ENCODE peak calls at places on chromosomes 7 and 10, in six cellular contexts. One of them, this sample, is unnamed.

GRCh38 chr7:26202019-26202985 is 757 bp downstream of the CBX3 start:
- DNase-seq in upper lobe of right lung: peak
- DNase-seq in cardiac muscle cell: no peak
- DNase-seq in body of pancreas: peak
- DNase-seq in neural progenitor cell: peak
- DNase-seq in HCT116: no peak
- DNase-seq in this sample: no peak

GRCh38 chr10:114489521-114490310 is 85.4 kb upstream of the AFAP1L2 start:
- DNase-seq in upper lobe of right lung: no peak
- DNase-seq in cardiac muscle cell: no peak
- DNase-seq in body of pancreas: no peak
- DNase-seq in neural progenitor cell: peak
- DNase-seq in HCT116: peak
- DNase-seq in this sample: no peak

GRCh38 chr10:30782543-30783461 is 153.2 kb upstream of the LYZL2 start:
- DNase-seq in upper lobe of right lung: no peak
- DNase-seq in cardiac muscle cell: peak
- DNase-seq in body of pancreas: no peak
- DNase-seq in neural progenitor cell: no peak
- DNase-seq in HCT116: no peak
- DNase-seq in this sample: no peak

GRCh38 chr7:140723002-140723401 is 26.5 kb downstream of the NDUFB2 start:
- DNase-seq in upper lobe of right lung: no peak
- DNase-seq in cardiac muscle cell: no peak
- DNase-seq in body of pancreas: no peak
- DNase-seq in neural progenitor cell: no peak
- DNase-seq in HCT116: no peak
- DNase-seq in this sample: no peak

GRCh38 chr10:98255146-98255877 is 12.7 kb downstream of the LOXL4 start:
- DNase-seq in upper lobe of right lung: no peak
- DNase-seq in cardiac muscle cell: no peak
- DNase-seq in body of pancreas: no peak
- DNase-seq in neural progenitor cell: no peak
- DNase-seq in HCT116: no peak
- DNase-seq in this sample: no peak

GRCh38 chr10:97222346-97222961 is 36.7 kb upstream of the SLIT1 start:
- DNase-seq in upper lobe of right lung: no peak
- DNase-seq in cardiac muscle cell: no peak
- DNase-seq in body of pancreas: peak
- DNase-seq in neural progenitor cell: peak
- DNase-seq in HCT116: no peak
- DNase-seq in this sample: no peak

GRCh38 chr10:11876805-11877395 is 53.7 kb downstream of the PROSER2 start:
- DNase-seq in upper lobe of right lung: no peak
- DNase-seq in cardiac muscle cell: no peak
- DNase-seq in body of pancreas: no peak
- DNase-seq in neural progenitor cell: no peak
- DNase-seq in HCT116: no peak
- DNase-seq in this sample: no peak

GRCh38 chr7:106167439-106168136 is 55.5 kb upstream of the SYPL1 start:
- DNase-seq in upper lobe of right lung: no peak
- DNase-seq in cardiac muscle cell: peak
- DNase-seq in body of pancreas: no peak
- DNase-seq in neural progenitor cell: no peak
- DNase-seq in HCT116: no peak
- DNase-seq in this sample: no peak

GRCh38 chr7:64590971-64591370 is 28.1 kb upstream of the ZNF680 start:
- DNase-seq in upper lobe of right lung: no peak
- DNase-seq in cardiac muscle cell: no peak
- DNase-seq in body of pancreas: no peak
- DNase-seq in neural progenitor cell: no peak
- DNase-seq in HCT116: no peak
- DNase-seq in this sample: no peak

GRCh38 chr10:78859769-78860168 is 209.0 kb upstream of the ZMIZ1 start:
- DNase-seq in upper lobe of right lung: no peak
- DNase-seq in cardiac muscle cell: no peak
- DNase-seq in body of pancreas: no peak
- DNase-seq in neural progenitor cell: no peak
- DNase-seq in HCT116: no peak
- DNase-seq in this sample: no peak

GRCh38 chr7:100489824-100490223 is 6.1 kb downstream of the NYAP1 start:
- DNase-seq in upper lobe of right lung: no peak
- DNase-seq in cardiac muscle cell: peak
- DNase-seq in body of pancreas: peak
- DNase-seq in neural progenitor cell: peak
- DNase-seq in HCT116: no peak
- DNase-seq in this sample: peak

GRCh38 chr10:61970182-61971015 is 68.9 kb downstream of the ARID5B start:
- DNase-seq in upper lobe of right lung: no peak
- DNase-seq in cardiac muscle cell: peak
- DNase-seq in body of pancreas: peak
- DNase-seq in neural progenitor cell: no peak
- DNase-seq in HCT116: no peak
- DNase-seq in this sample: no peak

GRCh38 chr7:157318015-157318706 is 18.6 kb upstream of the DNAJB6 start:
- DNase-seq in upper lobe of right lung: peak
- DNase-seq in cardiac muscle cell: no peak
- DNase-seq in body of pancreas: no peak
- DNase-seq in neural progenitor cell: no peak
- DNase-seq in HCT116: no peak
- DNase-seq in this sample: no peak

GRCh38 chr7:139696547-139696946 is 81.3 kb downstream of the HIPK2 start:
- DNase-seq in upper lobe of right lung: no peak
- DNase-seq in cardiac muscle cell: no peak
- DNase-seq in body of pancreas: no peak
- DNase-seq in neural progenitor cell: no peak
- DNase-seq in HCT116: no peak
- DNase-seq in this sample: no peak

GRCh38 chr10:42583828-42584227 is 54.5 kb downstream of the ZNF33B start:
- DNase-seq in upper lobe of right lung: no peak
- DNase-seq in cardiac muscle cell: no peak
- DNase-seq in body of pancreas: no peak
- DNase-seq in neural progenitor cell: no peak
- DNase-seq in HCT116: no peak
- DNase-seq in this sample: no peak

GRCh38 chr7:116172353-116172752 is 38.0 kb upstream of the TES start:
- DNase-seq in upper lobe of right lung: no peak
- DNase-seq in cardiac muscle cell: no peak
- DNase-seq in body of pancreas: no peak
- DNase-seq in neural progenitor cell: no peak
- DNase-seq in HCT116: no peak
- DNase-seq in this sample: no peak

GRCh38 chr7:71868797-71869196 is 543.3 kb downstream of the CALN1 start:
- DNase-seq in upper lobe of right lung: no peak
- DNase-seq in cardiac muscle cell: peak
- DNase-seq in body of pancreas: no peak
- DNase-seq in neural progenitor cell: no peak
- DNase-seq in HCT116: no peak
- DNase-seq in this sample: peak

GRCh38 chr10:86295791-86296190 is 70.8 kb downstream of the GRID1 start:
- DNase-seq in upper lobe of right lung: no peak
- DNase-seq in cardiac muscle cell: no peak
- DNase-seq in body of pancreas: no peak
- DNase-seq in neural progenitor cell: no peak
- DNase-seq in HCT116: no peak
- DNase-seq in this sample: no peak

GRCh38 chr7:154857240-154857639 is 145.7 kb downstream of the PAXIP1 start:
- DNase-seq in upper lobe of right lung: peak
- DNase-seq in cardiac muscle cell: no peak
- DNase-seq in body of pancreas: no peak
- DNase-seq in neural progenitor cell: no peak
- DNase-seq in HCT116: no peak
- DNase-seq in this sample: no peak

GRCh38 chr7:90232440-90232839 is 12.5 kb upstream of the CFAP69 start:
- DNase-seq in upper lobe of right lung: no peak
- DNase-seq in cardiac muscle cell: no peak
- DNase-seq in body of pancreas: no peak
- DNase-seq in neural progenitor cell: no peak
- DNase-seq in HCT116: no peak
- DNase-seq in this sample: no peak

GRCh38 chr10:77230194-77230593 is 407.4 kb downstream of the KCNMA1 start:
- DNase-seq in upper lobe of right lung: no peak
- DNase-seq in cardiac muscle cell: peak
- DNase-seq in body of pancreas: no peak
- DNase-seq in neural progenitor cell: no peak
- DNase-seq in HCT116: no peak
- DNase-seq in this sample: no peak

GRCh38 chr7:2471396-2471795 is 4.8 kb downstream of the GRIFIN start:
- DNase-seq in upper lobe of right lung: no peak
- DNase-seq in cardiac muscle cell: peak
- DNase-seq in body of pancreas: no peak
- DNase-seq in neural progenitor cell: peak
- DNase-seq in HCT116: no peak
- DNase-seq in this sample: peak

GRCh38 chr7:44072364-44073231 is 7.2 kb upstream of the PGAM2 start:
- DNase-seq in upper lobe of right lung: no peak
- DNase-seq in cardiac muscle cell: peak
- DNase-seq in body of pancreas: peak
- DNase-seq in neural progenitor cell: peak
- DNase-seq in HCT116: peak
- DNase-seq in this sample: peak
- TF ChIP-seq CTCF in upper lobe of right lung: peak
- TF ChIP-seq CTCF in cardiac muscle cell: peak
- TF ChIP-seq CTCF in body of pancreas: peak
- TF ChIP-seq CTCF in neural progenitor cell: peak
- TF ChIP-seq CTCF in HCT116: peak
- TF ChIP-seq CTCF in this sample: peak

DNA sequence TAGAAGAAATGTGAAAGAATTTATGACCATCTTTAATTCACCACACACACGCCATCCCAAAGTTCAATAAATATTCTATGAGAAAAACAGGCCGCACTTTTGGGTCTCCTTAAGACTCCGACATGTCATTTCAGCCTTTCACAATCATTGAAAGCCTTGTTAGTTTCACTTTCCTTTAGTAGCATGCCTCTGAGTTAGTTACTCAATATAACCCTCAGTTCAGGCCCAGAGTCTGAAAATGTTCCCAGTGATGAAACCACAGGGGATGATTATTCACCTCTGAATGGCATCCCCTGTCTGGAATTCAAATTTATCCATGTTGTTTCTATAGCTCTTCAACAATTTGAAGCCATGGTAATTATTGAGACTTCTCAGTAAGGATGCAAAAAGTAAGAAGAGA is 278.1 kb upstream of the NRP1 start:
- DNase-seq in upper lobe of right lung: no peak
- DNase-seq in cardiac muscle cell: peak
- DNase-seq in body of pancreas: no peak
- DNase-seq in neural progenitor cell: no peak
- DNase-seq in HCT116: no peak
- DNase-seq in this sample: peak
- H3K27ac ChIP-seq in upper lobe of right lung: peak
- H3K27ac ChIP-seq in cardiac muscle cell: no peak
- H3K27ac ChIP-seq in body of pancreas: peak
- H3K27ac ChIP-seq in neural progenitor cell: no peak
- H3K27ac ChIP-seq in HCT116: no peak
- H3K27ac ChIP-seq in this sample: no peak

DNA sequence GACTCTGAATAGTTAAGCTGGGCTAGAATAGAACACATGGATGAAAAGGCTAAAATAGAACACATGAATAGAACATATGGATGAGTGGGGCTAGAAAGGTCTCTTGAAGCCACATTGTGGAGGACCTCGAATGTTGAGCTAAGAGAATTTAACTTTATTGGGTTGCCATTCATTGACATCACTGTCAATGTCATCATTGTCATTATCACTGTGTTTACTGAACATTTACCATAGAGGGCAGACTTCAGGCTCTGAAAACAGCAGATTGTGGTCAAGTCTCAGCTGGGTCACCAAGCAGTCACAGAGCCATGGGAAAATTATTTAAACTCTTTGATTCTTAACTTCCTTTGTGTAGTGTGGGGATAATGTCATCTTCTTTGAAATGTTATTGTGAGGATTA is 80.4 kb downstream of the WDFY4 start:
- DNase-seq in upper lobe of right lung: no peak
- DNase-seq in cardiac muscle cell: no peak
- DNase-seq in body of pancreas: no peak
- DNase-seq in neural progenitor cell: no peak
- DNase-seq in HCT116: no peak
- DNase-seq in this sample: no peak
- TF ChIP-seq CTCF in upper lobe of right lung: no peak
- TF ChIP-seq CTCF in cardiac muscle cell: no peak
- TF ChIP-seq CTCF in body of pancreas: no peak
- TF ChIP-seq CTCF in neural progenitor cell: no peak
- TF ChIP-seq CTCF in HCT116: no peak
- TF ChIP-seq CTCF in this sample: no peak

DNA sequence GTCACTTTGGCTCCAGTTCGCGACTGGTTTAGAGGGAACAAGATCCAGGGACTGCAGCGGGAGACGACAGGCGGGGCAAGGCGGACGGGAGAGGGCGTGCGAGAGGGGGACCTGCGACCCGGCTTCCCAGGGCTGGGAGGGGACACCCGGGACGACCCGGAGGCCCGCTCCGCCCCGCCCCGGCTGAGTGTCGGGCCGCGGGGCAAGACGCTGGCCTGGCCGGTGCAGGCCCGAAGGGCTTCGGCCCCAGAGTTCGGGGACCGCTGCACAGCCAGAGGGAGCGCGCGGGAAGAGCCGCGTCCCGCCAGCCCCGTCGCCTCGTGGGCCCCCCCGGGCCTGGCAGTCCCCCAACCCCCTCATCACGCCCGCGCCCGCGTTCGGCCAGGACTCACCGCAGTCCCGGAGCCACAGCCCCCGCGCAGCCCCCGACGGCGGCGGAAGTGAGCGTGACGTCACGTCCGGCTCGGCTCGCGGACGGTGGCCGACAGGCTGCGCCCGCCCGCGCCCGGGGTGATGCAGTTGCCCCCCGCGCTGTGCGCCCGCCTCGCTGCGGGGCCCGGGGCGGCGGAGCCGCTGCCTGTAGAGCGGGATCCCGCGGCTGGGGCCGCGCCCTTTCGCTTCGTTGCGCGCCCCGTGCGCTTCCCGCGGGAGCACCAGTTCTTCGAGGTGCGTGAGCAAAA is at the start of the genes TUBGCP2 and ZNF511:
- DNase-seq in upper lobe of right lung: peak
- DNase-seq in cardiac muscle cell: peak
- DNase-seq in body of pancreas: peak
- DNase-seq in neural progenitor cell: peak
- DNase-seq in HCT116: no peak
- DNase-seq in this sample: peak
- H3K27ac ChIP-seq in upper lobe of right lung: peak
- H3K27ac ChIP-seq in cardiac muscle cell: peak
- H3K27ac ChIP-seq in body of pancreas: peak
- H3K27ac ChIP-seq in neural progenitor cell: peak
- H3K27ac ChIP-seq in HCT116: peak
- H3K27ac ChIP-seq in this sample: peak

GRCh38 chr7:137609500-137609899 is 237.3 kb downstream of the DGKI start:
- DNase-seq in upper lobe of right lung: no peak
- DNase-seq in cardiac muscle cell: peak
- DNase-seq in body of pancreas: no peak
- DNase-seq in neural progenitor cell: no peak
- DNase-seq in HCT116: no peak
- DNase-seq in this sample: no peak

GRCh38 chr7:137601642-137602041 is 245.1 kb downstream of the DGKI start:
- DNase-seq in upper lobe of right lung: no peak
- DNase-seq in cardiac muscle cell: no peak
- DNase-seq in body of pancreas: no peak
- DNase-seq in neural progenitor cell: no peak
- DNase-seq in HCT116: no peak
- DNase-seq in this sample: no peak

GRCh38 chr7:137606061-137606674 is 240.6 kb downstream of the DGKI start:
- DNase-seq in upper lobe of right lung: no peak
- DNase-seq in cardiac muscle cell: peak
- DNase-seq in body of pancreas: no peak
- DNase-seq in neural progenitor cell: peak
- DNase-seq in HCT116: peak
- DNase-seq in this sample: no peak
- TF ChIP-seq CTCF in upper lobe of right lung: peak
- TF ChIP-seq CTCF in cardiac muscle cell: peak
- TF ChIP-seq CTCF in body of pancreas: no peak
- TF ChIP-seq CTCF in neural progenitor cell: peak
- TF ChIP-seq CTCF in HCT116: peak
- TF ChIP-seq CTCF in this sample: peak

This sample was measured in RWPE1.